ENCODE peak calls at places on chromosome 9, in eight cellular contexts. A is WTC11; E is heart right ventricle; K is H9; Z is PC-3; Q is glutamatergic neuron; C is retinal pigment epithelial cell; I is CD8-positive, alpha-beta T cell. N is an unnamed sample.

GRCh38 chr9:137430723-137431415 is 7.7 kb downstream of the NOXA1 start:
- DNase-seq in Q (no peak), E (peak), I (no peak), Z (no peak), K (no peak), C (no peak), A (no peak), N (no peak)

GRCh38 chr9:15244001-15244441 is 63.0 kb downstream of the TTC39B start:
- DNase-seq in Q (no peak), Z (no peak), I (no peak), E (no peak), K (no peak), A (no peak), C (no peak), N (no peak)

GRCh38 chr9:134605969-134606363 is 35.6 kb upstream of the COL5A1 start:
- DNase-seq in Q (no peak), Z (no peak), K (no peak), C (no peak), I (no peak), E (no peak), A (no peak), N (no peak)

GRCh38 chr9:134562146-134562753 is 79.4 kb upstream of the COL5A1 start:
- DNase-seq in Q (no peak), I (no peak), E (no peak), C (no peak), A (no peak), K (no peak), Z (no peak), N (no peak)

GRCh38 chr9:125255781-125256391 is 5.7 kb upstream of the GAPVD1 start:
- DNase-seq in A (peak), E (no peak), K (no peak), Q (peak), I (no peak), C (no peak), Z (peak), N (no peak)

GRCh38 chr9:123586140-123586735 is 230.2 kb downstream of the CRB2 start:
- DNase-seq in K (no peak), Q (no peak), A (no peak), I (no peak), C (no peak), E (no peak), Z (no peak), N (no peak)

GRCh38 chr9:130352081-130352480 is 86.5 kb downstream of the HMCN2 start:
- DNase-seq in C (no peak), E (no peak), Q (no peak), A (no peak), Z (peak), I (no peak), K (no peak), N (no peak)

GRCh38 chr9:30574355-30575151 is 1809.9 kb upstream of the ACO1 start:
- DNase-seq in A (peak), Z (no peak), Q (no peak), K (peak), I (no peak), C (no peak), E (no peak), N (no peak)

GRCh38 chr9:37255187-37255586 is 134.8 kb downstream of the ZCCHC7 start:
- DNase-seq in C (no peak), K (no peak), A (no peak), E (no peak), Q (no peak), Z (no peak), I (no peak), N (no peak)

GRCh38 chr9:92561374-92562329 is 25.9 kb upstream of the ECM2 start:
- DNase-seq in A (no peak), Q (no peak), E (no peak), C (no peak), K (no peak), I (no peak), Z (peak), N (no peak)

GRCh38 chr9:131697097-131697496 is 42.8 kb downstream of the RAPGEF1 start:
- DNase-seq in A (no peak), I (no peak), E (peak), Z (no peak), K (peak), C (no peak), Q (no peak), N (no peak)
- TF ChIP-seq CTCF in A (no peak), I (no peak), E (no peak), Z (no peak), K (peak), C (peak), Q (no peak), N (no peak)

GRCh38 chr9:88773627-88774244 is 217.5 kb upstream of the S1PR3 start:
- DNase-seq in C (no peak), K (no peak), A (no peak), Q (no peak), Z (no peak), I (no peak), E (no peak), N (no peak)
- TF ChIP-seq CTCF in C (no peak), K (no peak), A (no peak), Q (no peak), Z (no peak), I (no peak), E (no peak), N (peak)

GRCh38 chr9:33223696-33224095 is 16.3 kb upstream of the SPINK4 start:
- DNase-seq in E (no peak), A (no peak), I (no peak), Z (peak), Q (no peak), C (no peak), K (no peak), N (no peak)
- TF ChIP-seq CTCF in E (no peak), A (no peak), I (no peak), Z (peak), Q (no peak), C (no peak), K (no peak), N (no peak)

GRCh38 chr9:86282979-86283535 is 719 bp upstream of the ISCA1 start:
- DNase-seq in Z (peak), E (no peak), A (no peak), C (peak), Q (no peak), K (no peak), I (no peak), N (no peak)

GRCh38 chr9:86288501-86288900 is 6.2 kb upstream of the ISCA1 start:
- DNase-seq in K (no peak), Z (no peak), A (no peak), Q (no peak), E (no peak), I (no peak), C (no peak), N (no peak)

GRCh38 chr9:86285247-86285646 is 2.9 kb upstream of the ISCA1 start:
- DNase-seq in K (no peak), A (no peak), I (no peak), Q (no peak), Z (no peak), E (no peak), C (no peak), N (no peak)

GRCh38 chr9:86286278-86286677 is 3.9 kb upstream of the ISCA1 start:
- DNase-seq in A (no peak), I (no peak), K (no peak), Q (no peak), Z (no peak), C (no peak), E (no peak), N (no peak)

GRCh38 chr9:86287013-86287412 is 4.7 kb upstream of the ISCA1 start:
- DNase-seq in K (peak), Q (peak), Z (peak), C (no peak), E (no peak), I (no peak), A (peak), N (peak)
- TF ChIP-seq CTCF in K (peak), Q (peak), Z (peak), C (peak), E (no peak), I (no peak), A (no peak), N (peak)

GRCh38 chr9:38337095-38337494 is 55.4 kb upstream of the ALDH1B1 start:
- DNase-seq in I (no peak), C (no peak), Q (no peak), K (no peak), E (no peak), Z (no peak), A (no peak), N (no peak)

GRCh38 chr9:38339496-38339895 is 53.0 kb upstream of the ALDH1B1 start:
- DNase-seq in C (no peak), E (no peak), Z (no peak), A (no peak), K (no peak), Q (no peak), I (no peak), N (no peak)

GRCh38 chr9:38338359-38339014 is 54.0 kb upstream of the ALDH1B1 start:
- DNase-seq in Q (no peak), E (no peak), I (no peak), Z (no peak), C (no peak), K (no peak), A (no peak), N (no peak)

GRCh38 chr9:38337706-38338264 is 54.7 kb upstream of the ALDH1B1 start:
- DNase-seq in E (no peak), I (no peak), C (no peak), A (no peak), Z (no peak), Q (no peak), K (no peak), N (no peak)

GRCh38 chr9:38339087-38339486 is 53.4 kb upstream of the ALDH1B1 start:
- DNase-seq in Q (no peak), A (no peak), E (no peak), I (no peak), K (no peak), Z (peak), C (no peak), N (no peak)
- TF ChIP-seq CTCF in Q (no peak), A (no peak), E (no peak), I (no peak), K (no peak), Z (no peak), C (no peak), N (no peak)

GRCh38 chr9:83432104-83432627 is 106.0 kb downstream of the FRMD3 start:
- DNase-seq in K (peak), E (peak), A (peak), Q (no peak), Z (peak), C (peak), I (no peak), N (no peak)

GRCh38 chr9:83433841-83434240 is 104.4 kb downstream of the FRMD3 start:
- DNase-seq in I (no peak), C (no peak), Q (no peak), E (no peak), A (no peak), Z (no peak), K (no peak), N (no peak)

GRCh38 chr9:83432877-83433276 is 105.3 kb downstream of the FRMD3 start:
- DNase-seq in C (no peak), I (no peak), Q (no peak), Z (no peak), K (no peak), E (no peak), A (no peak), N (no peak)

GRCh38 chr9:83435301-83435700 is 102.9 kb downstream of the FRMD3 start:
- DNase-seq in C (no peak), I (no peak), Z (no peak), Q (no peak), A (no peak), E (no peak), K (no peak), N (no peak)

GRCh38 chr9:83434254-83434653 is 103.9 kb downstream of the FRMD3 start:
- DNase-seq in A (no peak), Q (no peak), I (no peak), E (no peak), K (no peak), C (no peak), Z (peak), N (no peak)
- TF ChIP-seq CTCF in A (no peak), Q (no peak), I (no peak), E (no peak), K (no peak), C (no peak), Z (no peak), N (no peak)

N was measured in neural crest cell.